ENCODE peak calls at places on chromosomes 11 and 22, in nine cellular contexts. S is AG09309, B is fibroblast of mammary gland, Y is A673, O is foreskin fibroblast, H is ovary, A is uterus, P is A549, W is adrenal gland. E is an unnamed sample.

GRCh38 chr11:118176400-118177134 is at the start of gene SCN2B:
- DNase-seq in S (no peak), B (no peak), Y (no peak), O (no peak), H (no peak), A (no peak), P (no peak), W (no peak), E (no peak)

GRCh38 chr11:45674481-45675190 is 9.2 kb upstream of the CHST1 start:
- DNase-seq in S (no peak), B (no peak), Y (no peak), O (no peak), H (no peak), A (no peak), P (no peak), W (no peak), E (no peak)

GRCh38 chr11:119726150-119726553 is 2.8 kb downstream of the NECTIN1 start:
- DNase-seq in S (no peak), B (no peak), Y (no peak), O (no peak), H (no peak), A (no peak), P (no peak), W (no peak), E (no peak)

GRCh38 chr11:123135863-123136446 is 59.1 kb downstream of the CLMP start:
- DNase-seq in S (no peak), B (peak), Y (peak), O (no peak), H (no peak), A (no peak), P (no peak), W (no peak), E (no peak)

GRCh38 chr11:122103366-122103765 is 12.6 kb downstream of the BLID start:
- DNase-seq in S (no peak), B (peak), Y (no peak), O (no peak), H (no peak), A (no peak), P (no peak), W (no peak), E (no peak)

GRCh38 chr11:59899532-59899931 is 20.9 kb downstream of the OOSP3 start:
- DNase-seq in S (no peak), B (no peak), Y (peak), O (no peak), H (no peak), A (no peak), P (no peak), W (no peak), E (peak)

GRCh38 chr22:37383342-37383741 is 43.9 kb downstream of the ELFN2 start:
- DNase-seq in S (no peak), B (peak), Y (no peak), O (no peak), H (no peak), A (no peak), P (no peak), W (peak), E (no peak)

GRCh38 chr22:29083576-29084566 is 11.0 kb downstream of the KREMEN1 start:
- DNase-seq in S (no peak), B (peak), Y (no peak), O (peak), H (no peak), A (no peak), P (no peak), W (peak), E (no peak)

GRCh38 chr11:10450451-10451398 is 4.3 kb upstream of the AMPD3 start:
- DNase-seq in S (no peak), B (no peak), Y (no peak), O (no peak), H (no peak), A (peak), P (peak), W (peak), E (peak)

GRCh38 chr11:35116762-35117588 is 22.0 kb upstream of the CD44 start:
- DNase-seq in S (peak), B (peak), Y (no peak), O (no peak), H (no peak), A (peak), P (no peak), W (no peak), E (peak)

GRCh38 chr11:111454561-111455192 is 57.5 kb downstream of the BTG4 start:
- DNase-seq in S (no peak), B (peak), Y (peak), O (peak), H (no peak), A (no peak), P (peak), W (peak), E (peak)

GRCh38 chr11:126105748-126106080 is 43.0 kb upstream of the CDON start:
- DNase-seq in S (no peak), B (no peak), Y (no peak), O (no peak), H (no peak), A (no peak), P (no peak), W (no peak), E (no peak)

GRCh38 chr11:109853156-109853776 is 239.9 kb upstream of the ZC3H12C start:
- DNase-seq in S (peak), B (peak), Y (peak), O (peak), H (no peak), A (no peak), P (no peak), W (peak), E (peak)

GRCh38 chr11:46295312-46295995 is 18.0 kb downstream of the CREB3L1 start:
- DNase-seq in S (no peak), B (peak), Y (peak), O (peak), H (peak), A (peak), P (no peak), W (peak), E (peak)

GRCh38 chr11:60860943-60861342 is 5.2 kb upstream of the PTGDR2 start:
- DNase-seq in S (no peak), B (peak), Y (peak), O (no peak), H (no peak), A (no peak), P (no peak), W (no peak), E (peak)

GRCh38 chr11:130216221-130216550 is 56.6 kb downstream of the ST14 start:
- DNase-seq in S (no peak), B (no peak), Y (no peak), O (no peak), H (no peak), A (no peak), P (no peak), W (no peak), E (no peak)

GRCh38 chr11:65471410-65471762 is 27.5 kb upstream of the MALAT1 start:
- DNase-seq in S (no peak), B (peak), Y (peak), O (peak), H (peak), A (peak), P (peak), W (peak), E (peak)

GRCh38 chr11:2521081-2521480 is 76.3 kb downstream of the KCNQ1 start:
- DNase-seq in S (no peak), B (no peak), Y (no peak), O (no peak), H (peak), A (peak), P (no peak), W (peak), E (no peak)
- H3K4me3 ChIP-seq in S (no peak), B (no peak), Y (no peak), O (no peak), H (no peak), A (no peak), P (no peak), W (no peak), E (no peak)

GRCh38 chr11:133929401-133930052 is 27.2 kb downstream of the IGSF9B start:
- DNase-seq in S (no peak), B (no peak), Y (no peak), O (no peak), H (no peak), A (no peak), P (no peak), W (no peak), E (no peak)

GRCh38 chr11:133930053-133930766 is 26.6 kb downstream of the IGSF9B start:
- DNase-seq in S (no peak), B (no peak), Y (no peak), O (no peak), H (no peak), A (no peak), P (no peak), W (no peak), E (no peak)

GRCh38 chr11:133928628-133929059 is 28.1 kb downstream of the IGSF9B start:
- DNase-seq in S (no peak), B (no peak), Y (no peak), O (no peak), H (no peak), A (no peak), P (no peak), W (no peak), E (peak)

GRCh38 chr11:133931449-133932060 is 25.2 kb downstream of the IGSF9B start:
- DNase-seq in S (no peak), B (no peak), Y (no peak), O (no peak), H (no peak), A (no peak), P (no peak), W (no peak), E (no peak)

DNA sequence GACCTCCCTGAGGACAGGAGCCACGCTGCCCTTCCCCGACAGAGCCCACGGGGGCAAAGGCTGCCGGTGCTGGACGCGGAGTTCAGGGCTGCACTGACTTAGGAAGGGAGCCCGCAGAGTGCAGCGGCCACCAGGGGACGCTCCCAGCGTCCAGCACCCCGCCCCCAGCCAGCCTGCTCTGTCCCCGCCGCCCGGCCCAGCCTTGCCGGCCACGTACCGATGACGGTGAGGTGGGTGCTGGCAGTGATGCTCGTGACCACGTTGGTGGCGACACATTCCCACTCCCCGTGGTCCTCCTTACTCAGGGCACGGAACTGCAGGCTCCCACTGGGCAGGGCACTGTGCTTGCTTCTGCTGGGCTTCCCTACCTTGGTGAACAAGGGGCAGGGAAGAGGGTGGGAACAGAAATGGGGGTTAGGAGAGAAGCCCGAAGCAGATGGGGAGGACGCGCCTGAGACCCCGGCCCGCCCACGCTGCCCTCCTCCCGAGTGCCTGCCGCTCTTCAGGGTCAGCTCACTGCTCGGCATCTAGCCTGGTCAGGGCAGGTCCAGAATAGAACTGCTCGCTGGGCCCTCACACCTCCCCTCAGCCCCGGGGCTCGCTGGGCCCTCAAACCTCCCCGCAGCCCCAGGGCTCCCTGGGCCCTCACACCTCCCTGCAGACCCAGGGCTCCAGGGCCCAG is 25.9 kb downstream of the IGSF9B start:
- DNase-seq in S (no peak), B (peak), Y (no peak), O (no peak), H (no peak), A (no peak), P (peak), W (peak), E (peak)
- TF ChIP-seq CTCF in S (peak), B (peak), Y (peak), O (peak), H (no peak), A (no peak), P (peak), W (peak), E (peak)

GRCh38 chr11:68546555-68546954 is 86.0 kb downstream of the PPP6R3 start:
- DNase-seq in S (no peak), B (peak), Y (no peak), O (peak), H (no peak), A (no peak), P (peak), W (peak), E (peak)
- H3K4me3 ChIP-seq in S (no peak), B (no peak), Y (no peak), O (no peak), H (no peak), A (no peak), P (no peak), W (no peak), E (no peak)

GRCh38 chr11:17188675-17189074 is 19.1 kb downstream of the PIK3C2A start:
- DNase-seq in S (no peak), B (no peak), Y (no peak), O (no peak), H (no peak), A (no peak), P (no peak), W (no peak), E (peak)
- TF ChIP-seq CTCF in S (no peak), B (no peak), Y (no peak), O (no peak), H (no peak), A (no peak), P (no peak), W (no peak), E (peak)

GRCh38 chr11:134730596-134731538 is 318.8 kb upstream of the B3GAT1 start:
- DNase-seq in S (no peak), B (no peak), Y (no peak), O (no peak), H (no peak), A (no peak), P (no peak), W (no peak), E (no peak)
- H3K4me3 ChIP-seq in S (no peak), B (no peak), Y (no peak), O (no peak), H (no peak), A (no peak), P (no peak), W (no peak), E (no peak)

GRCh38 chr22:25774575-25775026 is 32.6 kb downstream of the MYO18B start:
- DNase-seq in S (no peak), B (no peak), Y (peak), O (no peak), H (no peak), A (no peak), P (no peak), W (no peak), E (no peak)
- TF ChIP-seq CTCF in S (peak), B (peak), Y (peak), O (peak), H (no peak), A (no peak), P (peak), W (no peak), E (peak)

DNA sequence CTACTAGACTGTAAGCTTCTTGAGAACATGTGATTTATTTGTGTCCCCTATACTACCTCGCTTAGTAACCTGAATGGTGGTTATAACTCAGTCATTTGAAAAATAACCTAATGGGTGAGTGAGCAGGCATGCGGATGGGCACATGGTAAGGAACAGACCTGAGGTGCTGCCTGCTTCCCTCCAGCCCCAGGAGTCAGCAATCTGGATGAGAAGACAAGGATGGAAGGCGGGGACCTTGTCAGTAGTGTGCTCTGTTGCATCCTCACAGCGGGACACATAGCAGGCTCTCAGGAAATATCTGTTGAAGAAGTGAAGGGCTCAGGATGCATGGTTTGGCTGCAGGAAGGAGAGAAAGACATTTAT is 108.6 kb downstream of the ZBTB16 start:
- DNase-seq in S (no peak), B (no peak), Y (no peak), O (no peak), H (no peak), A (no peak), P (no peak), W (no peak), E (no peak)
- H3K4me3 ChIP-seq in S (no peak), B (no peak), Y (no peak), O (no peak), H (peak), A (no peak), P (no peak), W (no peak), E (no peak)